ENCODE peak calls at places on chromosome 18, in seven cellular contexts. U, F, G, A, S, D and M are unnamed samples.

GRCh38 chr18:70221911-70222278 is 16.4 kb upstream of the RTTN start:
- DNase-seq in U (no peak), F (no peak), G (no peak), A (no peak), S (no peak), D (no peak), M (no peak)

GRCh38 chr18:71995895-71996443 is 548.2 kb downstream of the CBLN2 start:
- DNase-seq in U (no peak), F (no peak), G (no peak), A (no peak), S (no peak), D (no peak), M (no peak)

GRCh38 chr18:66316708-66317107 is 287.2 kb downstream of the CDH19 start:
- DNase-seq in U (no peak), F (peak; percentile 7), G (no peak), A (no peak), S (no peak), D (no peak), M (no peak)

GRCh38 chr18:70423988-70424387 is 135.1 kb downstream of the SOCS6 start:
- DNase-seq in U (no peak), F (peak; percentile 23), G (no peak), A (no peak), S (peak; percentile 39), D (no peak), M (no peak)

GRCh38 chr18:34767601-34768027 is 57.5 kb downstream of the DTNA start:
- DNase-seq in U (no peak), F (no peak), G (no peak), A (no peak), S (no peak), D (no peak), M (no peak)

GRCh38 chr18:5527603-5528002 is 16.2 kb downstream of the EPB41L3 start:
- DNase-seq in U (peak; percentile 69), F (no peak), G (peak; percentile 61), A (no peak), S (no peak), D (peak; percentile 69), M (no peak)

GRCh38 chr18:58114766-58115165 is 70.7 kb downstream of the NEDD4L start:
- DNase-seq in U (no peak), F (no peak), G (no peak), A (no peak), S (no peak), D (no peak), M (no peak)

GRCh38 chr18:29373000-29373399 is 1196.1 kb upstream of the CDH2 start:
- DNase-seq in U (no peak), F (no peak), G (no peak), A (no peak), S (no peak), D (no peak), M (no peak)

GRCh38 chr18:48470484-48471180 is 61.4 kb upstream of the ZBTB7C start:
- DNase-seq in U (no peak), F (no peak), G (no peak), A (no peak), S (no peak), D (no peak), M (no peak)

GRCh38 chr18:12597775-12598174 is 60.1 kb downstream of the SPIRE1 start:
- DNase-seq in U (peak; percentile 80), F (no peak), G (no peak), A (no peak), S (peak; percentile 69), D (peak; percentile 47), M (no peak)

GRCh38 chr18:13269599-13270011 is 51.0 kb downstream of the LDLRAD4 start:
- DNase-seq in U (no peak), F (no peak), G (no peak), A (no peak), S (no peak), D (no peak), M (peak; percentile 46)

GRCh38 chr18:24019641-24020331 is 5.2 kb downstream of the TTC39C start:
- DNase-seq in U (no peak), F (no peak), G (no peak), A (no peak), S (no peak), D (no peak), M (no peak)

GRCh38 chr18:3384664-3385189 is 65.2 kb upstream of the TGIF1 start:
- DNase-seq in U (no peak), F (no peak), G (no peak), A (no peak), S (no peak), D (no peak), M (no peak)